ENCODE peak calls at places on chromosomes 7 and 10, in six cellular contexts. B is choroid plexus epithelial cell, I is IMR-90, K is ovary, W is cardiac muscle cell, P is fibroblast of mammary gland. N is an unnamed sample.

GRCh38 chr10:52442576-52442975 is 128.5 kb downstream of the DKK1 start:
- DNase-seq in I (peak), K (no peak), P (peak), W (peak), B (peak), N (peak)

GRCh38 chr7:1843271-1843861 is 173.3 kb downstream of the ELFN1 start:
- DNase-seq in P (no peak), K (peak), I (peak), W (no peak), B (no peak), N (peak)

GRCh38 chr7:149773446-149774236 is at the start of gene ZNF467:
- DNase-seq in K (peak), I (no peak), W (peak), P (no peak), B (peak), N (no peak)

GRCh38 chr7:274262-274661 is 15.7 kb upstream of the FOXL3 start:
- DNase-seq in B (no peak), P (no peak), W (no peak), I (no peak), K (no peak), N (no peak)

GRCh38 chr10:12728569-12728968 is 272.9 kb downstream of the CCDC3 start:
- DNase-seq in P (no peak), B (no peak), W (peak), I (peak), K (no peak), N (no peak)

GRCh38 chr7:6106140-6106904 is 75.1 kb downstream of the ANKRD61 start:
- DNase-seq in B (peak), P (peak), W (peak), K (no peak), I (peak), N (peak)

GRCh38 chr7:30779574-30779973 is 8.4 kb downstream of the MINDY4 start:
- DNase-seq in I (no peak), B (no peak), K (no peak), W (no peak), P (no peak), N (no peak)

GRCh38 chr7:117014673-117015133 is 61.4 kb downstream of the ST7 start:
- DNase-seq in K (peak), W (peak), B (peak), I (peak), P (peak), N (peak)

GRCh38 chr10:21458496-21458895 is 67.0 kb downstream of the SKIDA1 start:
- DNase-seq in I (no peak), K (no peak), P (peak), B (no peak), W (no peak), N (no peak)

GRCh38 chr10:103448751-103449150 is 3.4 kb downstream of the CALHM2 start:
- DNase-seq in K (peak), I (peak), B (peak), P (peak), W (peak), N (peak)

GRCh38 chr10:65194555-65194954 is 1673.4 kb downstream of the REEP3 start:
- DNase-seq in B (peak), I (no peak), W (peak), K (no peak), P (no peak), N (peak)

GRCh38 chr7:81264116-81264515 is 345.3 kb upstream of the SEMA3C start:
- DNase-seq in P (peak), W (no peak), B (no peak), K (no peak), I (no peak), N (no peak)

GRCh38 chr7:45589915-45590678 is 15.9 kb downstream of the ADCY1 start:
- DNase-seq in B (no peak), K (peak), I (no peak), P (no peak), W (no peak), N (no peak)

GRCh38 chr7:30028749-30029635 is 780 bp downstream of the PLEKHA8 start:
- DNase-seq in P (no peak), K (peak), B (peak), W (peak), I (peak), N (peak)

GRCh38 chr7:45967591-45968157 is 46.6 kb upstream of the IGFBP3 start:
- DNase-seq in B (no peak), K (no peak), W (no peak), P (no peak), I (no peak), N (no peak)

GRCh38 chr10:101901340-101901739 is 57.7 kb upstream of the KCNIP2 start:
- DNase-seq in K (no peak), I (no peak), W (no peak), P (no peak), B (no peak), N (no peak)

GRCh38 chr10:72612203-72612826 is 13.6 kb downstream of the MICU1 start:
- DNase-seq in K (no peak), W (peak), B (peak), P (peak), I (no peak), N (no peak)

GRCh38 chr7:159031135-159031701 is 113.4 kb downstream of the VIPR2 start:
- DNase-seq in I (no peak), B (no peak), P (no peak), K (peak), W (peak), N (no peak)

GRCh38 chr7:13336227-13336626 is 648.8 kb downstream of the ARL4A start:
- DNase-seq in I (peak), W (peak), P (peak), K (no peak), B (peak), N (peak)

GRCh38 chr7:121504478-121504877 is 108.4 kb upstream of the FAM3C start:
- DNase-seq in P (peak), B (peak), I (peak), W (peak), K (peak), N (peak)

GRCh38 chr10:119516381-119517234 is 25.9 kb downstream of the RGS10 start:
- DNase-seq in P (no peak), W (peak), I (no peak), B (peak), K (no peak), N (peak)

GRCh38 chr10:63788152-63788821 is 267.1 kb downstream of the REEP3 start:
- DNase-seq in I (no peak), W (no peak), K (no peak), B (no peak), P (no peak), N (no peak)

GRCh38 chr10:24428410-24428782 is 219.5 kb downstream of the KIAA1217 start:
- DNase-seq in W (peak), B (peak), I (peak), P (peak), K (no peak), N (peak)

GRCh38 chr10:68251146-68251545 is 19.2 kb upstream of the ATOH7 start:
- DNase-seq in I (no peak), K (no peak), P (no peak), W (no peak), B (no peak), N (no peak)

GRCh38 chr10:124544711-124545110 is 83.1 kb downstream of the LHPP start:
- DNase-seq in I (no peak), P (no peak), B (no peak), K (no peak), W (no peak), N (no peak)

GRCh38 chr10:119020627-119020946 is 8.9 kb upstream of the NANOS1 start:
- DNase-seq in P (peak), I (peak), K (no peak), B (no peak), W (no peak), N (no peak)

GRCh38 chr10:90930070-90930837 is 9.4 kb upstream of the ANKRD1 start:
- DNase-seq in P (peak), W (peak), B (peak), I (peak), K (no peak), N (peak)

GRCh38 chr10:51910189-51910588 is 210.8 kb upstream of the CSTF2T start:
- DNase-seq in I (peak), P (no peak), W (no peak), K (no peak), B (no peak), N (no peak)

GRCh38 chr7:21966271-21966670 is 20.6 kb upstream of the CDCA7L start:
- DNase-seq in K (no peak), B (no peak), P (no peak), I (no peak), W (no peak), N (no peak)

GRCh38 chr10:113941140-113941539 is 86.7 kb downstream of the NHLRC2 start:
- DNase-seq in P (no peak), W (no peak), I (no peak), B (no peak), K (no peak), N (no peak)

GRCh38 chr7:130841416-130841815 is 107.4 kb upstream of the KLF14 start:
- DNase-seq in B (no peak), W (no peak), I (no peak), K (no peak), P (no peak), N (no peak)

GRCh38 chr7:170551-171363 is 21.6 kb upstream of the FAM20C start:
- DNase-seq in B (no peak), P (no peak), K (no peak), I (no peak), W (no peak), N (no peak)

GRCh38 chr10:73889014-73889413 is 14.7 kb upstream of the CAMK2G start:
- DNase-seq in K (no peak), W (peak), B (peak), I (peak), P (peak), N (peak)

GRCh38 chr7:91929463-91929862 is 11.2 kb upstream of the AKAP9 start:
- DNase-seq in B (no peak), I (no peak), W (no peak), K (no peak), P (no peak), N (no peak)

GRCh38 chr10:79127151-79127961 is 58.6 kb downstream of the ZMIZ1 start:
- DNase-seq in W (peak), K (peak), B (peak), I (peak), P (peak), N (peak)

GRCh38 chr7:134022512-134022911 is 104.6 kb upstream of the LRGUK start:
- DNase-seq in P (no peak), I (no peak), W (no peak), B (no peak), K (no peak), N (no peak)

GRCh38 chr7:157041004-157041403 is 30.5 kb upstream of the MNX1 start:
- DNase-seq in B (no peak), I (peak), W (no peak), K (no peak), P (no peak), N (no peak)
- TF ChIP-seq CTCF in B (no peak), I (no peak), W (no peak), K (no peak), P (no peak), N (no peak)

DNA sequence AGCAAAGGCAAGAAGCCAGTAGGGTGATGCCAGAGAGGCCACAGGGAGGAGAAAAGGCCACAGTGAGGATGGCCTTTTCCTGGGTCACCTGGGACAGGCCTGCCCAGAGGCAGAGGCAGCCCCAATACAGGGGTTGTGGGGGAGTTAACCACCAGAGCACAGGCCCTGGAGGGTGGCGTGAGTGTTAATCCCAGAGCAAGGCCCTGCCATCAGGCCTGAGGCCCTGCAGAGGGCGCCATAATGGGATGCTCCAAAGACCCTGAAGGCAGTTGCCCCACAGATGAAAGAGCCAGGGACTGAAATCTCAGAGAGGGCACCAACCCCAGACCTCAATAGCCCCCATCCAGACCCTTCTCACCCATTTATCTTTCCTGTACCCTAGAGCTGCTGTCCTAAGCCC is 23.9 kb downstream of the SLC13A4 start:
- DNase-seq in W (no peak), I (no peak), B (no peak), P (no peak), K (no peak), N (no peak)
- TF ChIP-seq CTCF in W (peak), I (no peak), B (peak), P (peak), K (no peak), N (peak)

GRCh38 chr10:131574363-131574706 is 262.8 kb upstream of the TCERG1L start:
- DNase-seq in K (no peak), P (no peak), W (no peak), I (no peak), B (no peak), N (no peak)

GRCh38 chr10:131577178-131577555 is 265.6 kb upstream of the TCERG1L start:
- DNase-seq in P (no peak), B (no peak), K (no peak), I (no peak), W (no peak), N (no peak)

GRCh38 chr10:131574707-131575430 is 263.3 kb upstream of the TCERG1L start:
- DNase-seq in I (no peak), P (no peak), B (no peak), K (no peak), W (no peak), N (no peak)

GRCh38 chr10:131576341-131577177 is 265.0 kb upstream of the TCERG1L start:
- DNase-seq in K (no peak), I (no peak), P (no peak), B (no peak), W (no peak), N (no peak)

DNA sequence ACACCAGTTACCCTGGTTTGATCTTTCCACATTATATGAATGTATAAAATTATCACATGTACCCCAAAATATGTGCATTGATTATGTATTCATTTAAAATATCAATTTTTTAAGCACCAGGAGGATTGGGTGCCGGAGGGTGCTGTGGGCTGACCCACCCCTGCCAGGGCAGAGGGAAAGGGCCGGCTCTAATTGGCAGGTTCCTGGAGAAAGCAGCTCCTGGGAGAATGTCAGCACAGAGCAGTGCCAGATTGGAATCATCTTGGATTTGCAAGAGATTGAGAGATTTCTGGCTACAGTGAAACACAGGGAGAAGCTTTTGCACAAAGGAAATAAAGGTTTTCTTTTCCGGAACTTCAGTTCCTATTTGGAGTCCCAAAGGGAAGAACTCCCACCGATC is 264.4 kb upstream of the TCERG1L start:
- DNase-seq in B (no peak), W (no peak), I (no peak), P (no peak), K (no peak), N (no peak)
- TF ChIP-seq CTCF in B (no peak), W (no peak), I (no peak), P (no peak), K (no peak), N (no peak)

GRCh38 chr10:48505394-48506112 is 99.3 kb downstream of the ARHGAP22 start:
- DNase-seq in K (no peak), B (no peak), P (no peak), I (no peak), W (no peak), N (no peak)
- TF ChIP-seq CTCF in K (no peak), B (peak), P (no peak), I (peak), W (peak), N (peak)

GRCh38 chr7:35593896-35594295 is 101.0 kb downstream of the HERPUD2 start:
- DNase-seq in P (peak), K (no peak), I (no peak), B (no peak), W (no peak), N (no peak)
- TF ChIP-seq CTCF in P (peak), K (no peak), I (peak), B (peak), W (peak), N (peak)

GRCh38 chr10:685613-686012 is 3.9 kb downstream of the DIP2C start:
- DNase-seq in W (no peak), I (no peak), K (no peak), B (no peak), P (no peak), N (no peak)

GRCh38 chr10:681670-682318 is 7.7 kb downstream of the DIP2C start:
- DNase-seq in W (no peak), B (peak), I (peak), P (peak), K (no peak), N (no peak)

GRCh38 chr10:686155-686931 is 3.1 kb downstream of the DIP2C start:
- DNase-seq in B (no peak), I (no peak), K (no peak), W (no peak), P (no peak), N (no peak)

GRCh38 chr10:682931-683447 is 6.5 kb downstream of the DIP2C start:
- DNase-seq in P (no peak), B (no peak), W (no peak), K (no peak), I (no peak), N (no peak)

GRCh38 chr10:683448-684071 is 5.9 kb downstream of the DIP2C start:
- DNase-seq in B (peak), K (no peak), P (peak), I (peak), W (peak), N (peak)
- TF ChIP-seq CTCF in B (peak), K (no peak), P (peak), I (peak), W (no peak), N (peak)